ENCODE peak calls at places on chromosomes 16 and 17, in six cellular contexts. T, J, C, W, E and V are unnamed samples.

GRCh38 chr17:58215685-58216084 is 3.4 kb downstream of the MKS1 start:
- DNase-seq in C (no peak), W (no peak), T (no peak), J (no peak), E (no peak), V (peak)

GRCh38 chr17:43745541-43745940 is 13.1 kb downstream of the SOST start:
- DNase-seq in C (peak), T (no peak), J (no peak), E (no peak), W (no peak), V (no peak)

GRCh38 chr17:28675980-28676379 is 14.0 kb downstream of the SUPT6H start:
- DNase-seq in J (no peak), C (no peak), W (no peak), T (no peak), E (no peak), V (peak)

GRCh38 chr16:48535831-48536599 is 74.0 kb downstream of the N4BP1 start:
- DNase-seq in J (no peak), W (peak), C (peak), E (peak), T (peak), V (peak)

GRCh38 chr17:29933379-29933778 is 3.4 kb upstream of the SSH2 start:
- DNase-seq in C (peak), E (no peak), T (peak), J (no peak), W (no peak), V (peak)

GRCh38 chr17:63516910-63517824 is 6.0 kb upstream of the KCNH6 start:
- DNase-seq in T (peak), C (no peak), J (peak), W (no peak), E (peak), V (peak)

GRCh38 chr17:6276711-6277110 is 158.2 kb downstream of the AIPL1 start:
- DNase-seq in J (no peak), T (no peak), C (peak), W (no peak), E (no peak), V (no peak)

GRCh38 chr17:72571813-72572396 is 451.1 kb downstream of the SOX9 start:
- DNase-seq in J (no peak), T (no peak), C (no peak), W (no peak), E (no peak), V (no peak)

GRCh38 chr17:40065041-40065770 is 2.4 kb downstream of the THRA start:
- DNase-seq in C (peak), W (no peak), J (no peak), E (no peak), T (peak), V (no peak)

GRCh38 chr17:16415031-16415924 is at the start of gene TRPV2:
- DNase-seq in J (no peak), T (no peak), W (no peak), E (no peak), C (peak), V (no peak)

GRCh38 chr17:17966399-17966798 is 5.8 kb downstream of the TOM1L2 start:
- DNase-seq in C (no peak), T (no peak), E (no peak), W (no peak), J (no peak), V (no peak)

GRCh38 chr16:3113765-3114479 is 1.5 kb downstream of the ZNF205 start:
- DNase-seq in T (no peak), W (no peak), J (no peak), E (no peak), C (no peak), V (no peak)

GRCh38 chr16:24668481-24669001 is 60.9 kb upstream of the TNRC6A start:
- DNase-seq in W (peak), T (peak), C (no peak), E (no peak), J (no peak), V (peak)

GRCh38 chr17:61410100-61410551 is 10.5 kb downstream of the TBX2 start:
- DNase-seq in C (no peak), E (no peak), J (no peak), T (no peak), W (peak), V (no peak)

GRCh38 chr17:37702605-37703004 is 42.3 kb downstream of the HNF1B start:
- DNase-seq in T (peak), W (no peak), J (peak), C (no peak), E (peak), V (peak)

GRCh38 chr16:78836802-78837489 is 737.5 kb downstream of the WWOX start:
- DNase-seq in T (no peak), W (no peak), E (no peak), J (no peak), C (no peak), V (no peak)

GRCh38 chr16:11315499-11315898 is 29.8 kb upstream of the RMI2 start:
- DNase-seq in J (peak), C (peak), W (no peak), E (no peak), T (peak), V (peak)

GRCh38 chr17:1577186-1577585 is 14.6 kb upstream of the PITPNA start:
- DNase-seq in J (no peak), C (no peak), E (peak), T (peak), W (peak), V (peak)

GRCh38 chr16:85285681-85286065 is 173.4 kb upstream of the CIBAR2 start:
- DNase-seq in J (no peak), T (no peak), E (no peak), W (no peak), C (no peak), V (no peak)

GRCh38 chr17:21282850-21283249 is 1.7 kb upstream of the MAP2K3 start:
- DNase-seq in C (no peak), T (no peak), W (no peak), J (no peak), E (no peak), V (no peak)

GRCh38 chr16:83037884-83038283 is 411.1 kb downstream of the CDH13 start:
- DNase-seq in C (no peak), J (no peak), W (no peak), T (no peak), E (no peak), V (no peak)

GRCh38 chr17:37051839-37052238 is 103.1 kb downstream of the AATF start:
- DNase-seq in J (no peak), W (no peak), E (no peak), C (no peak), T (no peak), V (no peak)

GRCh38 chr17:53823341-53824050 is 769 bp downstream of the KIF2B start:
- DNase-seq in C (no peak), W (no peak), T (no peak), E (no peak), J (no peak), V (no peak)

GRCh38 chr17:43701318-43701743 is 39.6 kb upstream of the MEOX1 start:
- DNase-seq in W (no peak), C (no peak), J (no peak), E (no peak), T (peak), V (peak)

GRCh38 chr16:16004314-16004749 is 54.9 kb downstream of the ABCC1 start:
- DNase-seq in C (no peak), J (peak), T (peak), W (no peak), E (no peak), V (peak)

GRCh38 chr17:373616-374225 is 21.1 kb upstream of the RPH3AL start:
- DNase-seq in C (no peak), E (no peak), W (no peak), T (no peak), J (no peak), V (no peak)

GRCh38 chr16:56137269-56137668 is 54.0 kb upstream of the GNAO1 start:
- DNase-seq in W (no peak), J (no peak), T (no peak), C (no peak), E (no peak), V (no peak)

GRCh38 chr17:66165537-66166123 is 26.3 kb downstream of the CEP112 start:
- DNase-seq in T (peak), C (peak), E (peak), J (no peak), W (no peak), V (peak)

GRCh38 chr17:4154201-4154600 is 11.2 kb downstream of the CYB5D2 start:
- DNase-seq in W (no peak), J (no peak), T (no peak), E (no peak), C (no peak), V (peak)

GRCh38 chr17:77343031-77343866 is 202.5 kb downstream of the SEC14L1 start:
- DNase-seq in T (no peak), J (no peak), E (no peak), C (no peak), W (no peak), V (no peak)

GRCh38 chr17:37541880-37542675 is 52.4 kb downstream of the DUSP14 start:
- DNase-seq in E (peak), T (peak), J (no peak), W (no peak), C (no peak), V (peak)

GRCh38 chr16:64144612-64145011 is 977.3 kb downstream of the CDH11 start:
- DNase-seq in W (no peak), E (no peak), T (no peak), J (no peak), C (no peak), V (no peak)

GRCh38 chr17:45808845-45809244 is 24.7 kb downstream of the CRHR1 start:
- DNase-seq in C (no peak), W (no peak), E (no peak), T (no peak), J (no peak), V (no peak)

GRCh38 chr17:45809484-45809883 is 25.4 kb downstream of the CRHR1 start:
- DNase-seq in T (no peak), E (no peak), C (no peak), W (no peak), J (no peak), V (no peak)

GRCh38 chr17:45814622-45815606 is 29.8 kb upstream of the SPPL2C start:
- DNase-seq in T (no peak), C (no peak), W (no peak), E (no peak), J (no peak), V (no peak)

GRCh38 chr17:45813051-45813731 is 29.1 kb downstream of the CRHR1 start:
- DNase-seq in W (no peak), E (no peak), C (peak), T (peak), J (no peak), V (peak)

GRCh38 chr17:45812102-45812501 is 28.0 kb downstream of the CRHR1 start:
- DNase-seq in J (no peak), E (no peak), C (peak), W (no peak), T (peak), V (peak)
- TF ChIP-seq CTCF in J (no peak), E (no peak), C (peak), W (peak), T (peak), V (peak)

DNA sequence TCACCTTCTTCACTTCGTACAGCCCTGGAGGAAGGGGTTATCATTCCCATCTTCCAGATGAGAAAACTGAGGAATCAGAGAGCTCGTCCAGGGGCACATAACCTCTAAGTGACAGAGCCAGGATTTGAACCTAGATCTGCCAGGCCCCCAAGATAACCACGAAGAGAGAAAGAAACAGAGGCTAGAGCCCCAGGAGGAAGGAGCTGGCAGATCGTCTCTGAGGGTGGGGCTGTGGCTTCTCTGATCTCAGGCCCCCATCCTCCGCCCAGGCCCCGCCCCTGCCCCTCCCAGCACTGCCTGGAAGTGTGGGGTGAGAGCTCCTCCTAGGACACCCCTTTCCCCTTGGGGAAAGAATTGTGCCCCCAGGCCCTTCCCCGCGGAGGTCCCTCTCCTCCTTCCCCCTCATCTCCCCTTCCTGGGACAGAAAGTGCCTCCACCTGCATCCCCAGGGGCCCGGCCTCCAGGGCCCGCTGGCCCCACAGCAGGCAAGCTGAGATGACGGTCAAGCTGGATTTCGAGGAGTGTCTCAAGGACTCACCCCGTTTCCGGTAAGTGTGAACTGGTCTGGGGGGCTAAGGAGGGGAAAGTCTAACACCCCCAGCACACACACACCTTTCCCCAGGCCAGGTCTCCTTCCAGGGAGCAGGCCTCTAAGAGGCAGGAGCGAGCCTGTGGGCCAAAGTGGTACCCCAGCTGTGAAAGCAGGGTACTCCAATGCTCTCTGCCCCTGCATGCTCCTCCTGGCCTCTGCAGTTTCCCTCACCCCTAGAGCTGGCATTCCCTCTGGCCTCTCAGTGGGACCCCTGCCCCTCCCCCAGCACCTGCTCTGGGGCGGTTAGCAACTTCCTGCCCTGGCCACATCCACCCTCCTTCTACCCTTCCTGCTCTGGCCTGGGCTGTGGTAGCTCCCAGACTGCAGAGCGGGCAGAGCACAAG is at the start of gene ACAP1:
- DNase-seq in J (no peak), T (no peak), W (no peak), C (no peak), E (no peak), V (no peak)
- H3K4me3 ChIP-seq in J (no peak), T (no peak), W (no peak), C (no peak), E (no peak), V (no peak)

GRCh38 chr17:74453665-74454196 is 12.7 kb upstream of the CD300A start:
- DNase-seq in J (no peak), W (no peak), T (peak), E (no peak), C (peak), V (no peak)
- TF ChIP-seq CTCF in J (no peak), W (no peak), T (no peak), E (no peak), C (no peak), V (no peak)

GRCh38 chr16:23398987-23399805 is 53.8 kb downstream of the COG7 start:
- DNase-seq in C (peak), E (no peak), W (peak), T (no peak), J (no peak), V (no peak)
- H3K4me3 ChIP-seq in C (peak), E (no peak), W (no peak), T (no peak), J (no peak), V (no peak)

GRCh38 chr17:27506348-27507218 is 50.3 kb downstream of the KSR1 start:
- DNase-seq in C (peak), W (no peak), J (peak), T (peak), E (no peak), V (peak)

GRCh38 chr17:27502526-27503324 is 46.5 kb downstream of the KSR1 start:
- DNase-seq in C (no peak), T (peak), J (no peak), W (no peak), E (peak), V (no peak)

GRCh38 chr17:27499451-27500265 is 43.4 kb downstream of the KSR1 start:
- DNase-seq in T (no peak), W (no peak), C (no peak), E (no peak), J (no peak), V (no peak)

GRCh38 chr17:27503636-27504035 is 47.4 kb downstream of the KSR1 start:
- DNase-seq in T (no peak), C (no peak), E (no peak), J (no peak), W (no peak), V (no peak)

GRCh38 chr17:27504188-27504995 is 48.1 kb downstream of the KSR1 start:
- DNase-seq in J (no peak), W (no peak), C (no peak), E (no peak), T (peak), V (no peak)
- TF ChIP-seq CTCF in J (no peak), W (no peak), C (no peak), E (no peak), T (no peak), V (no peak)

GRCh38 chr17:80114758-80115157 is 13.4 kb downstream of the GAA start:
- DNase-seq in C (no peak), W (no peak), T (no peak), E (no peak), J (no peak), V (no peak)
- H3K4me3 ChIP-seq in C (no peak), W (no peak), T (no peak), E (no peak), J (no peak), V (no peak)

GRCh38 chr16:27230562-27230991 is 27.3 kb downstream of the KDM8 start:
- DNase-seq in W (no peak), E (no peak), J (no peak), C (no peak), T (no peak), V (no peak)
- TF ChIP-seq CTCF in W (no peak), E (no peak), J (no peak), C (peak), T (no peak), V (no peak)